ENCODE peak calls at places on chromosomes 16 and 17, in four cellular contexts. Q, H, D and O are unnamed samples.

GRCh38 chr17:37726891-37727780 is 17.7 kb downstream of the HNF1B start:
- DNase-seq in D (no peak), Q (no peak), H (no peak), O (no peak)

GRCh38 chr17:27882162-27882840 is 10.9 kb downstream of the LYRM9 start:
- DNase-seq in D (no peak), H (no peak), Q (no peak), O (no peak)

GRCh38 chr17:39092672-39093250 is 58.7 kb downstream of the PLXDC1 start:
- DNase-seq in D (no peak), Q (peak), H (no peak), O (no peak)

GRCh38 chr17:32627233-32628008 is 140.6 kb downstream of the CDK5R1 start:
- DNase-seq in D (no peak), Q (no peak), H (no peak), O (peak)

GRCh38 chr17:45092932-45093430 is 31.9 kb downstream of the NMT1 start:
- DNase-seq in D (peak), H (peak), Q (peak), O (peak)

GRCh38 chr17:68033636-68034451 is 1.7 kb upstream of the KPNA2 start:
- DNase-seq in D (no peak), H (no peak), Q (peak), O (peak)

GRCh38 chr17:19386276-19386863 is 620 bp downstream of the MFAP4 start:
- DNase-seq in D (peak), H (peak), Q (peak), O (peak)

GRCh38 chr16:72876221-72876620 is 171.7 kb downstream of the ZFHX3 start:
- DNase-seq in D (no peak), Q (no peak), H (peak), O (peak)

GRCh38 chr17:68315930-68316329 is 24.6 kb downstream of the ARSG start:
- DNase-seq in D (no peak), H (no peak), Q (no peak), O (no peak)

GRCh38 chr17:44115585-44116415 is 7.6 kb downstream of the HDAC5 start:
- DNase-seq in Q (peak), D (no peak), H (peak), O (peak)

DNA sequence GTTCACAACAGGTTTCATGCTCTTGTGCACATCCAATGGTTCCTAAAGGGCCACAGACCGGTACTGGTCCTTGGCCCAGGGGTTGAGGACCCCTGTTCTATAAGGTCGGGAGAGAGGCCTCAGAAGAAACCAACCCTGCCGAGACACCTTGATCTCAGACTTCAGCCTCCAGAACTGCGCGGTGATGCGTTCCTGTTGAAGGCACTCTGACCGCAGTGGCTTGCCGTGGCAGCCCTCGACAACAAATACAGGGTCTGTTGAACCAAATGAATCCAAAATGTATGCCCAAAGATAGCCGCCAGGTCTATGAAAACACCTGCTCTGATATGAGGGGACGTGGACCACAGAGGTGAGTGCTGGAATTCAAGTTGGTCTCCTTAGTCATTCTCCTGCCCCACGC is 389.8 kb downstream of the SEC14L1 start:
- DNase-seq in D (no peak), Q (no peak), H (peak), O (no peak)
- H3K4me3 ChIP-seq in D (no peak), Q (no peak), H (no peak), O (no peak)

GRCh38 chr16:8696880-8697279 is 22.5 kb downstream of the ABAT start:
- DNase-seq in D (no peak), Q (no peak), H (no peak), O (no peak)
- TF ChIP-seq CTCF in D (no peak), Q (no peak), H (no peak), O (no peak)

GRCh38 chr16:86566966-86567700 is 504 bp downstream of the FOXC2 start:
- DNase-seq in D (peak), Q (peak), H (no peak), O (peak)
- H3K4me3 ChIP-seq in D (peak), Q (peak), H (peak), O (peak)

DNA sequence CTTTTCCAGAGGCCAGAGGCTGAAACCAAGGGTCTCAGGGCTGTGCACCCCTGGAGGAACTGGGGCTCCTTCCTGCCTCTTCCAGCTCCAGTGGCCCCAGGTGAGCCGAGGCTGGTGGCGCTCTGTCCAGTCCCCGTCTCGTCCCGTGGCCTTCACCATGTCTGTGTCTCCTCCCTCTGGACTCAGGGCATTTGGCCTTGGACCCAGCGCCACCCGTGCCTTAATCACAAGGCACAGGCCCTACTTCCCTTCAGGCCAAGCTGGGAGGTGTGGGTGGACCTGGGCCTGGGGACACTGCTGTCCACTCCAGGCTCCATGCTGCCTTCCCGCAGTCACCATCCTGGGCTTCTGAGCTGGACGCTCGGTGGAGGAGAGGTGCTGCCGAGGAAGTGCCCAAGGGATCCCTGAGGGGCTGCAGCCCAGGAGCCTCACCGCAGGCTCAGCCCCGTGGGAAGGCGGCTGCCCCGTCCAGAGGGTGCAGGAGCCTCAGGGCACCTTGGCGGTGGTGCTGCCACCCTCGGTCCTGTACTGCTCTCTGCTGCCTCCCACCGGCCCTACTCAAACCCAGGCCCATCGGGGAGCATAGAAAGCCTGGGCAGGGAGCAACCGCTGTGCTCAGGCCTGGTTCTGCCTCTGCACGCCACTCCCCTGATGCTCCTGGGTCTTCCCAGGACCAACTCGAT is 9.6 kb upstream of the APRT start:
- DNase-seq in H (no peak), Q (no peak), D (no peak), O (no peak)
- TF ChIP-seq CTCF in H (no peak), Q (no peak), D (no peak), O (no peak)

GRCh38 chr17:61862105-61862574 is 1.2 kb downstream of the BRIP1 start:
- DNase-seq in D (peak), H (no peak), Q (no peak), O (no peak)
- H3K4me3 ChIP-seq in D (peak), H (no peak), Q (peak), O (peak)

GRCh38 chr16:47132310-47132709 is 11.4 kb downstream of the NETO2 start:
- DNase-seq in Q (no peak), D (no peak), H (no peak), O (peak)
- TF ChIP-seq CTCF in Q (peak), D (no peak), H (no peak), O (no peak)